ENCODE peak calls at places on chromosome 9, in seven cellular contexts. One of them, this sample, is unnamed.

GRCh38 chr9:130298663-130299279 is 33.2 kb downstream of the HMCN2 start:
- DNase-seq in ACHN: peak; percentile 40
- DNase-seq in activated naive CD8-positive, alpha-beta T cell treated with anti-CD3 and anti-CD28 coated beads for 36 hours: no peak
- DNase-seq in naive thymus-derived CD4-positive, alpha-beta T cell: no peak
- DNase-seq in activated CD8-positive, alpha-beta memory T cell treated with anti-CD3 and anti-CD28 coated beads for 24 hours: no peak
- DNase-seq in NCI-H2029: no peak
- DNase-seq in GM12865: no peak
- DNase-seq in this sample: no peak

GRCh38 chr9:121282309-121283071 is 14.5 kb downstream of the GSN start:
- DNase-seq in ACHN: no peak
- DNase-seq in activated naive CD8-positive, alpha-beta T cell treated with anti-CD3 and anti-CD28 coated beads for 36 hours: no peak
- DNase-seq in naive thymus-derived CD4-positive, alpha-beta T cell: no peak
- DNase-seq in activated CD8-positive, alpha-beta memory T cell treated with anti-CD3 and anti-CD28 coated beads for 24 hours: no peak
- DNase-seq in NCI-H2029: peak; percentile 67
- DNase-seq in GM12865: no peak
- DNase-seq in this sample: no peak

GRCh38 chr9:87217056-87217455 is 269.8 kb upstream of the GAS1 start:
- DNase-seq in ACHN: no peak
- DNase-seq in activated naive CD8-positive, alpha-beta T cell treated with anti-CD3 and anti-CD28 coated beads for 36 hours: no peak
- DNase-seq in naive thymus-derived CD4-positive, alpha-beta T cell: no peak
- DNase-seq in activated CD8-positive, alpha-beta memory T cell treated with anti-CD3 and anti-CD28 coated beads for 24 hours: no peak
- DNase-seq in NCI-H2029: no peak
- DNase-seq in GM12865: no peak
- DNase-seq in this sample: no peak

GRCh38 chr9:133715866-133716563 is 22.1 kb downstream of the SARDH start:
- DNase-seq in ACHN: no peak
- DNase-seq in activated naive CD8-positive, alpha-beta T cell treated with anti-CD3 and anti-CD28 coated beads for 36 hours: peak; percentile 32
- DNase-seq in naive thymus-derived CD4-positive, alpha-beta T cell: peak; percentile 40
- DNase-seq in activated CD8-positive, alpha-beta memory T cell treated with anti-CD3 and anti-CD28 coated beads for 24 hours: no peak
- DNase-seq in NCI-H2029: no peak
- DNase-seq in GM12865: no peak
- DNase-seq in this sample: no peak

GRCh38 chr9:137247135-137247915 is 3.8 kb upstream of the STPG3 start:
- DNase-seq in ACHN: no peak
- DNase-seq in activated naive CD8-positive, alpha-beta T cell treated with anti-CD3 and anti-CD28 coated beads for 36 hours: no peak
- DNase-seq in naive thymus-derived CD4-positive, alpha-beta T cell: no peak
- DNase-seq in activated CD8-positive, alpha-beta memory T cell treated with anti-CD3 and anti-CD28 coated beads for 24 hours: no peak
- DNase-seq in NCI-H2029: no peak
- DNase-seq in GM12865: no peak
- DNase-seq in this sample: no peak

GRCh38 chr9:134178781-134179551 is 14.6 kb upstream of the RNU6ATAC start:
- DNase-seq in ACHN: no peak
- DNase-seq in activated naive CD8-positive, alpha-beta T cell treated with anti-CD3 and anti-CD28 coated beads for 36 hours: no peak
- DNase-seq in naive thymus-derived CD4-positive, alpha-beta T cell: no peak
- DNase-seq in activated CD8-positive, alpha-beta memory T cell treated with anti-CD3 and anti-CD28 coated beads for 24 hours: no peak
- DNase-seq in NCI-H2029: no peak
- DNase-seq in GM12865: no peak
- DNase-seq in this sample: no peak

GRCh38 chr9:22216730-22217160 is 207.6 kb upstream of the CDKN2B start:
- DNase-seq in ACHN: no peak
- DNase-seq in activated naive CD8-positive, alpha-beta T cell treated with anti-CD3 and anti-CD28 coated beads for 36 hours: no peak
- DNase-seq in naive thymus-derived CD4-positive, alpha-beta T cell: no peak
- DNase-seq in activated CD8-positive, alpha-beta memory T cell treated with anti-CD3 and anti-CD28 coated beads for 24 hours: no peak
- DNase-seq in NCI-H2029: no peak
- DNase-seq in GM12865: no peak
- DNase-seq in this sample: no peak

GRCh38 chr9:99591770-99592169 is 229.9 kb upstream of the NR4A3 start:
- DNase-seq in ACHN: no peak
- DNase-seq in activated naive CD8-positive, alpha-beta T cell treated with anti-CD3 and anti-CD28 coated beads for 36 hours: no peak
- DNase-seq in naive thymus-derived CD4-positive, alpha-beta T cell: no peak
- DNase-seq in activated CD8-positive, alpha-beta memory T cell treated with anti-CD3 and anti-CD28 coated beads for 24 hours: no peak
- DNase-seq in NCI-H2029: no peak
- DNase-seq in GM12865: no peak
- DNase-seq in this sample: no peak

GRCh38 chr9:35488566-35489312 is 1.2 kb upstream of the RUSC2 start:
- DNase-seq in ACHN: no peak
- DNase-seq in activated naive CD8-positive, alpha-beta T cell treated with anti-CD3 and anti-CD28 coated beads for 36 hours: no peak
- DNase-seq in naive thymus-derived CD4-positive, alpha-beta T cell: no peak
- DNase-seq in activated CD8-positive, alpha-beta memory T cell treated with anti-CD3 and anti-CD28 coated beads for 24 hours: no peak
- DNase-seq in NCI-H2029: peak; percentile 42
- DNase-seq in GM12865: no peak
- DNase-seq in this sample: no peak

GRCh38 chr9:12462861-12463260 is 230.3 kb upstream of the TYRP1 start:
- DNase-seq in ACHN: no peak
- DNase-seq in activated naive CD8-positive, alpha-beta T cell treated with anti-CD3 and anti-CD28 coated beads for 36 hours: no peak
- DNase-seq in naive thymus-derived CD4-positive, alpha-beta T cell: no peak
- DNase-seq in activated CD8-positive, alpha-beta memory T cell treated with anti-CD3 and anti-CD28 coated beads for 24 hours: no peak
- DNase-seq in NCI-H2029: no peak
- DNase-seq in GM12865: no peak
- DNase-seq in this sample: no peak

This sample was measured in central memory CD4-positive, alpha-beta T cell.